ENCODE peak calls at places on chromosome 12, in eight cellular contexts. One of them, this sample, is unnamed. For H3K36me3, the result is how much of the 10 kb centered on the place peaks cover.

GRCh38 chr12:104499207-104499606 is 42.5 kb downstream of the CHST11 start:
- DNase-seq in heart left ventricle: no peak
- DNase-seq in breast epithelium: no peak
- DNase-seq in stomach: no peak
- DNase-seq in vagina: no peak
- DNase-seq in HCT116: no peak
- DNase-seq in esophagus muscularis mucosa: no peak
- DNase-seq in IMR-90: no peak
- DNase-seq in this sample: no peak

GRCh38 chr12:23657598-23657997 is 291.9 kb downstream of the SOX5 start:
- DNase-seq in HCT116: no peak
- DNase-seq in IMR-90: no peak
- DNase-seq in esophagus muscularis mucosa: no peak
- DNase-seq in heart left ventricle: no peak
- DNase-seq in stomach: no peak
- DNase-seq in vagina: no peak
- DNase-seq in breast epithelium: no peak
- DNase-seq in this sample: no peak

GRCh38 chr12:4031703-4032291 is 158.6 kb upstream of the PARP11 start:
- DNase-seq in HCT116: no peak
- DNase-seq in IMR-90: peak
- DNase-seq in vagina: no peak
- DNase-seq in esophagus muscularis mucosa: no peak
- DNase-seq in breast epithelium: no peak
- DNase-seq in heart left ventricle: peak
- DNase-seq in stomach: no peak
- DNase-seq in this sample: peak

GRCh38 chr12:69044887-69045286 is 111.9 kb upstream of the CPM start:
- DNase-seq in stomach: no peak
- DNase-seq in IMR-90: no peak
- DNase-seq in heart left ventricle: no peak
- DNase-seq in HCT116: no peak
- DNase-seq in esophagus muscularis mucosa: peak
- DNase-seq in breast epithelium: no peak
- DNase-seq in vagina: no peak
- DNase-seq in this sample: no peak

GRCh38 chr12:41019461-41019860 is 168.7 kb upstream of the PDZRN4 start:
- DNase-seq in stomach: no peak
- DNase-seq in breast epithelium: no peak
- DNase-seq in heart left ventricle: no peak
- DNase-seq in esophagus muscularis mucosa: no peak
- DNase-seq in IMR-90: no peak
- DNase-seq in vagina: no peak
- DNase-seq in HCT116: no peak
- DNase-seq in this sample: no peak

GRCh38 chr12:45186762-45187161 is 29.1 kb upstream of the ANO6 start:
- DNase-seq in stomach: no peak
- DNase-seq in vagina: no peak
- DNase-seq in breast epithelium: no peak
- DNase-seq in heart left ventricle: no peak
- DNase-seq in HCT116: no peak
- DNase-seq in IMR-90: no peak
- DNase-seq in esophagus muscularis mucosa: no peak
- DNase-seq in this sample: no peak

GRCh38 chr12:20212036-20212435 is 156.3 kb upstream of the PDE3A start:
- DNase-seq in heart left ventricle: no peak
- DNase-seq in HCT116: no peak
- DNase-seq in IMR-90: peak
- DNase-seq in vagina: no peak
- DNase-seq in breast epithelium: no peak
- DNase-seq in stomach: no peak
- DNase-seq in esophagus muscularis mucosa: no peak
- DNase-seq in this sample: no peak

GRCh38 chr12:27555928-27556778 is 32.1 kb downstream of the PPFIBP1 start:
- DNase-seq in HCT116: no peak
- DNase-seq in vagina: no peak
- DNase-seq in esophagus muscularis mucosa: no peak
- DNase-seq in breast epithelium: no peak
- DNase-seq in heart left ventricle: no peak
- DNase-seq in stomach: no peak
- DNase-seq in IMR-90: no peak
- DNase-seq in this sample: no peak

GRCh38 chr12:103441437-103442186 is 54.2 kb downstream of the C12orf42 start:
- DNase-seq in vagina: no peak
- DNase-seq in IMR-90: no peak
- DNase-seq in stomach: no peak
- DNase-seq in HCT116: no peak
- DNase-seq in breast epithelium: no peak
- DNase-seq in heart left ventricle: no peak
- DNase-seq in esophagus muscularis mucosa: no peak
- DNase-seq in this sample: peak

GRCh38 chr12:89568484-89568883 is 42.6 kb upstream of the POC1B start:
- DNase-seq in vagina: no peak
- DNase-seq in esophagus muscularis mucosa: peak
- DNase-seq in HCT116: no peak
- DNase-seq in breast epithelium: no peak
- DNase-seq in IMR-90: no peak
- DNase-seq in heart left ventricle: no peak
- DNase-seq in stomach: no peak
- DNase-seq in this sample: no peak

GRCh38 chr12:43148711-43149110 is 403.3 kb downstream of the ADAMTS20 start:
- DNase-seq in esophagus muscularis mucosa: no peak
- DNase-seq in IMR-90: no peak
- DNase-seq in breast epithelium: no peak
- DNase-seq in HCT116: no peak
- DNase-seq in heart left ventricle: no peak
- DNase-seq in stomach: no peak
- DNase-seq in vagina: no peak
- DNase-seq in this sample: no peak

GRCh38 chr12:52494518-52494917 is 1.5 kb upstream of the KRT6A start:
- DNase-seq in vagina: no peak
- DNase-seq in IMR-90: no peak
- DNase-seq in HCT116: no peak
- DNase-seq in stomach: no peak
- DNase-seq in esophagus muscularis mucosa: peak
- DNase-seq in breast epithelium: no peak
- DNase-seq in heart left ventricle: no peak
- DNase-seq in this sample: no peak

GRCh38 chr12:20040844-20041243 is 327.5 kb upstream of the PDE3A start:
- DNase-seq in esophagus muscularis mucosa: no peak
- DNase-seq in breast epithelium: no peak
- DNase-seq in heart left ventricle: peak
- DNase-seq in vagina: no peak
- DNase-seq in IMR-90: no peak
- DNase-seq in stomach: no peak
- DNase-seq in HCT116: no peak
- DNase-seq in this sample: no peak

GRCh38 chr12:127538325-127538724 is 728.6 kb upstream of the TMEM132C start:
- DNase-seq in esophagus muscularis mucosa: no peak
- DNase-seq in HCT116: no peak
- DNase-seq in breast epithelium: no peak
- DNase-seq in heart left ventricle: no peak
- DNase-seq in vagina: no peak
- DNase-seq in stomach: no peak
- DNase-seq in IMR-90: no peak
- DNase-seq in this sample: no peak
- TF ChIP-seq CTCF in esophagus muscularis mucosa: no peak
- TF ChIP-seq CTCF in HCT116: no peak
- TF ChIP-seq CTCF in breast epithelium: no peak
- TF ChIP-seq CTCF in heart left ventricle: no peak
- TF ChIP-seq CTCF in vagina: no peak
- TF ChIP-seq CTCF in stomach: no peak
- TF ChIP-seq CTCF in IMR-90: no peak
- TF ChIP-seq CTCF in this sample: no peak

GRCh38 chr12:113232787-113233585 is 11.7 kb downstream of the TPCN1 start:
- DNase-seq in breast epithelium: no peak
- DNase-seq in HCT116: no peak
- DNase-seq in IMR-90: no peak
- DNase-seq in vagina: no peak
- DNase-seq in heart left ventricle: peak
- DNase-seq in stomach: peak
- DNase-seq in esophagus muscularis mucosa: no peak
- DNase-seq in this sample: peak
- TF ChIP-seq POLR2A in breast epithelium: no peak
- TF ChIP-seq POLR2A in HCT116: no peak
- TF ChIP-seq POLR2A in IMR-90: no peak
- TF ChIP-seq POLR2A in vagina: no peak
- TF ChIP-seq POLR2A in heart left ventricle: no peak
- TF ChIP-seq POLR2A in stomach: no peak
- TF ChIP-seq POLR2A in esophagus muscularis mucosa: no peak
- TF ChIP-seq POLR2A in this sample: no peak

GRCh38 chr12:131612092-131612755 is 98.7 kb upstream of the SFSWAP start:
- DNase-seq in vagina: no peak
- DNase-seq in esophagus muscularis mucosa: no peak
- DNase-seq in stomach: no peak
- DNase-seq in breast epithelium: no peak
- DNase-seq in HCT116: no peak
- DNase-seq in IMR-90: no peak
- DNase-seq in heart left ventricle: no peak
- DNase-seq in this sample: peak

GRCh38 chr12:131610181-131610580 is 100.7 kb upstream of the SFSWAP start:
- DNase-seq in breast epithelium: no peak
- DNase-seq in esophagus muscularis mucosa: no peak
- DNase-seq in stomach: no peak
- DNase-seq in heart left ventricle: no peak
- DNase-seq in IMR-90: no peak
- DNase-seq in vagina: no peak
- DNase-seq in HCT116: no peak
- DNase-seq in this sample: peak

GRCh38 chr12:131613186-131613585 is 97.7 kb upstream of the SFSWAP start:
- DNase-seq in breast epithelium: no peak
- DNase-seq in esophagus muscularis mucosa: no peak
- DNase-seq in stomach: no peak
- DNase-seq in IMR-90: no peak
- DNase-seq in HCT116: no peak
- DNase-seq in heart left ventricle: no peak
- DNase-seq in vagina: no peak
- DNase-seq in this sample: peak

GRCh38 chr12:131610891-131611290 is 100.0 kb upstream of the SFSWAP start:
- DNase-seq in IMR-90: no peak
- DNase-seq in heart left ventricle: no peak
- DNase-seq in breast epithelium: no peak
- DNase-seq in vagina: no peak
- DNase-seq in stomach: no peak
- DNase-seq in esophagus muscularis mucosa: no peak
- DNase-seq in HCT116: no peak
- DNase-seq in this sample: peak

DNA sequence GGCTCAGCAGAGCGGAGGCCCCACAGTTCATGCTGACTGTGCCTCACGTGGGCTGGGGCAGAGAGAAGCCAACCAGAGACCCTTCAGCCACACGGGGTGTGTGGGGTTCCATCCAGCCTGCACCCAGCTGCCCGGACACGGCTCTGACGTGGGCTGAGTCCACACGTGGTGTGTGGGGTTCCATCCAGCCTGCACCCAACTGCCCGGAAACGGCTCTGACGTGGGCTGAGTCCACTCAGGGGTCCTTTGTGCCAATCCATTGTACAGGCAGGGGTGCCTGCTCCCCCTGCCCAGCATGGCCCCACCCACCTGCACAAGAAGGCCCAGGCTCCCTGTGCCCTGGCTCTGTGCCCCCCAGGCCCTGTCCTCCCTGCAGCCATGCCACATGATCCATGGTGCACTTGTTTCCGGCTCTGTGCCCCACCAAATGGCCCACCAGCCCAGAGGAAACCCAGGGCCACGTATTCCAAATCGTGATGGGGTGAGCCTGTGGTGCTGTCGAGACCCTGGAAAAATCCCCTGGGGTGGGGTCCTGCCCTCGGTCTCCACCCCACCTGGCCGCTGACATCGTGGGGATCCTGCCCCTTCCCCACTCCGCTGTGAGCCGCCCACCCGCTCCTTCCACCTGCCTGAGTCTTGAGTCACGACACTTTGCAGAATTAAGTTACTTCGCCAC is 99.3 kb upstream of the SFSWAP start:
- DNase-seq in IMR-90: no peak
- DNase-seq in HCT116: no peak
- DNase-seq in esophagus muscularis mucosa: no peak
- DNase-seq in breast epithelium: no peak
- DNase-seq in vagina: no peak
- DNase-seq in stomach: no peak
- DNase-seq in heart left ventricle: no peak
- DNase-seq in this sample: peak
- H3K36me3 ChIP-seq in IMR-90: under half
- H3K36me3 ChIP-seq in HCT116: under half
- H3K36me3 ChIP-seq in esophagus muscularis mucosa: under half
- H3K36me3 ChIP-seq in breast epithelium: under half
- H3K36me3 ChIP-seq in vagina: under half
- H3K36me3 ChIP-seq in stomach: under half
- H3K36me3 ChIP-seq in heart left ventricle: under half
- H3K36me3 ChIP-seq in this sample: under half

GRCh38 chr12:50100561-50100960 is 3.2 kb upstream of the GPD1 start:
- DNase-seq in HCT116: no peak
- DNase-seq in heart left ventricle: no peak
- DNase-seq in vagina: no peak
- DNase-seq in IMR-90: no peak
- DNase-seq in breast epithelium: no peak
- DNase-seq in stomach: no peak
- DNase-seq in esophagus muscularis mucosa: no peak
- DNase-seq in this sample: no peak

GRCh38 chr12:50102648-50103309 is 1.0 kb upstream of the GPD1 start:
- DNase-seq in breast epithelium: no peak
- DNase-seq in HCT116: no peak
- DNase-seq in vagina: no peak
- DNase-seq in IMR-90: no peak
- DNase-seq in stomach: no peak
- DNase-seq in heart left ventricle: no peak
- DNase-seq in esophagus muscularis mucosa: no peak
- DNase-seq in this sample: no peak

GRCh38 chr12:50103351-50103750 is 457 bp upstream of the GPD1 start:
- DNase-seq in vagina: no peak
- DNase-seq in stomach: no peak
- DNase-seq in breast epithelium: no peak
- DNase-seq in esophagus muscularis mucosa: no peak
- DNase-seq in IMR-90: no peak
- DNase-seq in heart left ventricle: no peak
- DNase-seq in HCT116: no peak
- DNase-seq in this sample: no peak

GRCh38 chr12:50102186-50102585 is 1.6 kb upstream of the GPD1 start:
- DNase-seq in HCT116: no peak
- DNase-seq in IMR-90: no peak
- DNase-seq in breast epithelium: no peak
- DNase-seq in stomach: no peak
- DNase-seq in vagina: no peak
- DNase-seq in esophagus muscularis mucosa: no peak
- DNase-seq in heart left ventricle: no peak
- DNase-seq in this sample: no peak

DNA sequence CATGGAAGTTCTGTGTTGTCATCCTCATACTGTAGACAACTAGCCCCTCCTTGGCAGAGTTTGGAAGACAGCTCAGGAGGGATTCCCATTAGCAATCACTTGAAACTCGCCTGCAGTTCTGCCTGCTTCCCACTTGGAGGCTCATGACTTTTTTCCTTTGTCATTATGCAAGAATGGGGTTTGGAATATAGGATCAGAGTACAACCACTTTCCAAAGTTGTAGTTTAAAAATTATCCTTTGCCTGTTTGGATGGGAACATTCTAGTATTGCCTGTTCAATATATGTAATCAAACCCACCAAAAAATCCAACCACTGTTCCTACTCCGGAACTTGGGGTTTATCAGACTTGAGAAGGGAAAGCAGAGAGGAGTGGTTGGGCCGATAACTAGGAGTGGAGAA is 2.1 kb upstream of the GPD1 start:
- DNase-seq in vagina: no peak
- DNase-seq in IMR-90: peak
- DNase-seq in esophagus muscularis mucosa: no peak
- DNase-seq in stomach: no peak
- DNase-seq in HCT116: peak
- DNase-seq in heart left ventricle: no peak
- DNase-seq in breast epithelium: no peak
- DNase-seq in this sample: no peak
- TF ChIP-seq CTCF in vagina: no peak
- TF ChIP-seq CTCF in IMR-90: peak
- TF ChIP-seq CTCF in esophagus muscularis mucosa: peak
- TF ChIP-seq CTCF in stomach: no peak
- TF ChIP-seq CTCF in HCT116: peak
- TF ChIP-seq CTCF in heart left ventricle: peak
- TF ChIP-seq CTCF in breast epithelium: peak
- TF ChIP-seq CTCF in this sample: no peak